ENCODE peak calls at places on chromosome 1, in nine cellular contexts. U, H, G, A, V, O, K, P and F are unnamed samples.

GRCh38 chr1:155002479-155003226 is at the start of gene ZBTB7B:
- DNase-seq in G (peak), U (peak), P (peak), O (peak), A (no peak), H (peak), K (no peak), V (no peak), F (no peak)

GRCh38 chr1:221631551-221631950 is 110.3 kb downstream of the DUSP10 start:
- DNase-seq in K (no peak), V (no peak), G (no peak), H (peak), U (no peak), P (no peak), O (no peak), A (no peak), F (no peak)

GRCh38 chr1:185567006-185567405 is 167.2 kb upstream of the HMCN1 start:
- DNase-seq in O (no peak), G (no peak), U (no peak), A (peak), K (peak), V (peak), H (no peak), P (peak), F (no peak)

GRCh38 chr1:154288694-154289093 is 16.3 kb downstream of the HAX1 start:
- DNase-seq in U (no peak), A (no peak), K (no peak), P (peak), G (no peak), H (no peak), V (peak), O (no peak), F (no peak)

GRCh38 chr1:15439325-15439724 is 1.1 kb downstream of the CTRC start:
- DNase-seq in P (no peak), O (no peak), V (no peak), A (no peak), K (no peak), H (no peak), G (no peak), U (no peak), F (no peak)

GRCh38 chr1:117120774-117121588 is 568 bp downstream of the TRIM45 start:
- DNase-seq in H (peak), V (no peak), G (peak), U (no peak), K (no peak), A (no peak), P (peak), O (no peak), F (no peak)

GRCh38 chr1:117696567-117696966 is 90.7 kb downstream of the TENT5C start:
- DNase-seq in K (no peak), U (no peak), G (no peak), V (no peak), A (peak), O (no peak), H (no peak), P (peak), F (no peak)

GRCh38 chr1:61851849-61852692 is 109.8 kb downstream of the PATJ start:
- DNase-seq in G (peak), K (peak), V (peak), A (peak), H (peak), P (peak), U (no peak), O (no peak), F (no peak)

GRCh38 chr1:3248416-3249141 is 179.6 kb downstream of the PRDM16 start:
- DNase-seq in O (no peak), U (no peak), G (no peak), K (no peak), H (no peak), P (no peak), V (no peak), A (no peak), F (no peak)

GRCh38 chr1:162279099-162279498 is 97.6 kb downstream of the SPATA46 start:
- DNase-seq in O (no peak), V (no peak), U (no peak), H (peak), G (no peak), K (no peak), A (no peak), P (no peak), F (no peak)

GRCh38 chr1:155085504-155086181 is 7.0 kb downstream of the EFNA3 start:
- DNase-seq in A (peak), V (peak), G (peak), K (peak), O (no peak), U (peak), H (peak), P (peak), F (no peak)

GRCh38 chr1:74193908-74194307 is 4.1 kb downstream of the LRRIQ3 start:
- DNase-seq in P (peak), K (peak), G (peak), O (no peak), U (no peak), A (peak), H (peak), V (peak), F (no peak)

GRCh38 chr1:2385606-2386280 is 5.6 kb downstream of the MORN1 start:
- DNase-seq in U (no peak), V (no peak), H (no peak), O (no peak), G (no peak), K (no peak), A (no peak), P (no peak), F (no peak)